ENCODE peak calls at places on chromosomes 5 and 9, in four cellular contexts. One of them, this sample, is unnamed.

GRCh38 chr5:82341325-82341724 is 63.2 kb upstream of the RPS23 start:
- DNase-seq in upper lobe of left lung: no peak
- DNase-seq in breast epithelium: no peak
- DNase-seq in suprapubic skin: no peak
- DNase-seq in this sample: no peak

GRCh38 chr5:125835293-125836172 is 587.7 kb upstream of the GRAMD2B start:
- DNase-seq in suprapubic skin: no peak
- DNase-seq in upper lobe of left lung: no peak
- DNase-seq in breast epithelium: no peak
- DNase-seq in this sample: no peak

GRCh38 chr5:159183247-159183646 is 26.1 kb downstream of the RNF145 start:
- DNase-seq in upper lobe of left lung: no peak
- DNase-seq in breast epithelium: no peak
- DNase-seq in suprapubic skin: no peak
- DNase-seq in this sample: no peak

GRCh38 chr9:92295827-92296258 is 2.3 kb upstream of the IARS1 start:
- DNase-seq in upper lobe of left lung: no peak
- DNase-seq in breast epithelium: no peak
- DNase-seq in suprapubic skin: no peak
- DNase-seq in this sample: no peak

GRCh38 chr5:39080597-39081204 is 6.5 kb upstream of the RICTOR start:
- DNase-seq in upper lobe of left lung: no peak
- DNase-seq in suprapubic skin: no peak
- DNase-seq in breast epithelium: no peak
- DNase-seq in this sample: no peak

GRCh38 chr9:121233906-121234901 is 32.5 kb upstream of the RAB14 start:
- DNase-seq in breast epithelium: no peak
- DNase-seq in suprapubic skin: no peak
- DNase-seq in upper lobe of left lung: no peak
- DNase-seq in this sample: no peak

GRCh38 chr5:173598686-173599085 is 17.8 kb downstream of the BOD1 start:
- DNase-seq in upper lobe of left lung: no peak
- DNase-seq in suprapubic skin: no peak
- DNase-seq in breast epithelium: no peak
- DNase-seq in this sample: no peak

GRCh38 chr5:113606298-113607134 is 93.0 kb downstream of the YTHDC2 start:
- DNase-seq in breast epithelium: no peak
- DNase-seq in upper lobe of left lung: no peak
- DNase-seq in suprapubic skin: no peak
- DNase-seq in this sample: no peak

GRCh38 chr9:126125577-126125976 is 201.1 kb upstream of the MVB12B start:
- DNase-seq in suprapubic skin: no peak
- DNase-seq in upper lobe of left lung: no peak
- DNase-seq in breast epithelium: peak; percentile 6
- DNase-seq in this sample: no peak

GRCh38 chr9:85536076-85536475 is 205.7 kb downstream of the AGTPBP1 start:
- DNase-seq in upper lobe of left lung: no peak
- DNase-seq in suprapubic skin: no peak
- DNase-seq in breast epithelium: peak; percentile 54
- DNase-seq in this sample: no peak

GRCh38 chr5:74649421-74649973 is 9.0 kb upstream of the ENC1 start:
- DNase-seq in suprapubic skin: no peak
- DNase-seq in upper lobe of left lung: no peak
- DNase-seq in breast epithelium: no peak
- DNase-seq in this sample: no peak

GRCh38 chr5:40877371-40877988 is 31.8 kb upstream of the C7 start:
- DNase-seq in suprapubic skin: no peak
- DNase-seq in breast epithelium: no peak
- DNase-seq in upper lobe of left lung: no peak
- DNase-seq in this sample: no peak

GRCh38 chr5:123132330-123132729 is 43.3 kb downstream of the PRDM6 start:
- DNase-seq in breast epithelium: no peak
- DNase-seq in suprapubic skin: no peak
- DNase-seq in upper lobe of left lung: no peak
- DNase-seq in this sample: no peak

GRCh38 chr9:94611638-94612068 is 18.0 kb upstream of the FBP2 start:
- DNase-seq in suprapubic skin: no peak
- DNase-seq in upper lobe of left lung: no peak
- DNase-seq in breast epithelium: no peak
- DNase-seq in this sample: no peak

GRCh38 chr9:96067004-96067403 is 191.5 kb downstream of the ERCC6L2 start:
- DNase-seq in suprapubic skin: no peak
- DNase-seq in upper lobe of left lung: peak; percentile 50
- DNase-seq in breast epithelium: no peak
- DNase-seq in this sample: no peak

GRCh38 chr9:33263936-33264472 is 504 bp downstream of the BAG1 start:
- DNase-seq in suprapubic skin: peak; percentile 86
- DNase-seq in breast epithelium: peak; percentile 31
- DNase-seq in upper lobe of left lung: no peak
- DNase-seq in this sample: no peak

GRCh38 chr9:17484906-17485305 is 94.0 kb upstream of the SH3GL2 start:
- DNase-seq in breast epithelium: no peak
- DNase-seq in upper lobe of left lung: no peak
- DNase-seq in suprapubic skin: no peak
- DNase-seq in this sample: no peak

GRCh38 chr9:34589656-34590375 is at the start of gene CNTFR:
- DNase-seq in breast epithelium: no peak
- DNase-seq in upper lobe of left lung: peak; percentile 88
- DNase-seq in suprapubic skin: no peak
- DNase-seq in this sample: no peak

GRCh38 chr5:178422400-178422775 is 167.8 kb downstream of the COL23A1 start:
- DNase-seq in suprapubic skin: no peak
- DNase-seq in upper lobe of left lung: no peak
- DNase-seq in breast epithelium: no peak
- DNase-seq in this sample: peak; percentile 92

GRCh38 chr5:151571270-151572173 is 19.6 kb downstream of the FAT2 start:
- DNase-seq in suprapubic skin: no peak
- DNase-seq in breast epithelium: no peak
- DNase-seq in upper lobe of left lung: peak; percentile 36
- DNase-seq in this sample: no peak

GRCh38 chr5:120644516-120644915 is 180.4 kb downstream of the PRR16 start:
- DNase-seq in upper lobe of left lung: no peak
- DNase-seq in suprapubic skin: no peak
- DNase-seq in breast epithelium: no peak
- DNase-seq in this sample: no peak

GRCh38 chr9:79166005-79166404 is 405.8 kb upstream of the TLE4 start:
- DNase-seq in upper lobe of left lung: no peak
- DNase-seq in breast epithelium: no peak
- DNase-seq in suprapubic skin: no peak
- DNase-seq in this sample: no peak

GRCh38 chr5:33091571-33092363 is 349.0 kb upstream of the TARS1 start:
- DNase-seq in upper lobe of left lung: no peak
- DNase-seq in suprapubic skin: no peak
- DNase-seq in breast epithelium: no peak
- DNase-seq in this sample: no peak

GRCh38 chr9:105088088-105088487 is 156.4 kb upstream of the SLC44A1 start:
- DNase-seq in breast epithelium: no peak
- DNase-seq in suprapubic skin: no peak
- DNase-seq in upper lobe of left lung: no peak
- DNase-seq in this sample: no peak

GRCh38 chr5:78953092-78953800 is 31.9 kb downstream of the ARSB start:
- DNase-seq in upper lobe of left lung: no peak
- DNase-seq in suprapubic skin: no peak
- DNase-seq in breast epithelium: no peak
- DNase-seq in this sample: no peak

GRCh38 chr5:110255194-110255593 is 471.3 kb downstream of the TMEM232 start:
- DNase-seq in breast epithelium: no peak
- DNase-seq in upper lobe of left lung: no peak
- DNase-seq in suprapubic skin: no peak
- DNase-seq in this sample: no peak

GRCh38 chr5:71887680-71888079 is 168.6 kb downstream of the CARTPT start:
- DNase-seq in breast epithelium: no peak
- DNase-seq in suprapubic skin: no peak
- DNase-seq in upper lobe of left lung: no peak
- DNase-seq in this sample: no peak

GRCh38 chr5:53874409-53874808 is 314.0 kb downstream of the NDUFS4 start:
- DNase-seq in suprapubic skin: no peak
- DNase-seq in breast epithelium: no peak
- DNase-seq in upper lobe of left lung: no peak
- DNase-seq in this sample: no peak

GRCh38 chr5:68381909-68382308 is 166.4 kb downstream of the PIK3R1 start:
- DNase-seq in breast epithelium: no peak
- DNase-seq in suprapubic skin: peak; percentile 66
- DNase-seq in upper lobe of left lung: no peak
- DNase-seq in this sample: no peak

GRCh38 chr5:30849801-30850370 is 343.6 kb upstream of the CDH6 start:
- DNase-seq in upper lobe of left lung: no peak
- DNase-seq in suprapubic skin: no peak
- DNase-seq in breast epithelium: no peak
- DNase-seq in this sample: no peak

GRCh38 chr5:65229841-65230240 is 251.9 kb downstream of the ADAMTS6 start:
- DNase-seq in suprapubic skin: no peak
- DNase-seq in breast epithelium: no peak
- DNase-seq in upper lobe of left lung: no peak
- DNase-seq in this sample: no peak

GRCh38 chr5:176727528-176727900 is 80.2 kb downstream of the TSPAN17 start:
- DNase-seq in suprapubic skin: no peak
- DNase-seq in upper lobe of left lung: no peak
- DNase-seq in breast epithelium: no peak
- DNase-seq in this sample: no peak

GRCh38 chr5:119355636-119356383 is at the start of gene TNFAIP8:
- DNase-seq in suprapubic skin: peak; percentile 75
- DNase-seq in breast epithelium: peak; percentile 31
- DNase-seq in upper lobe of left lung: peak; percentile 92
- DNase-seq in this sample: no peak
- TF ChIP-seq POLR2A in suprapubic skin: no peak
- TF ChIP-seq POLR2A in breast epithelium: no peak
- TF ChIP-seq POLR2A in upper lobe of left lung: peak; percentile 69
- TF ChIP-seq POLR2A in this sample: no peak

GRCh38 chr9:134476256-134476941 is 150.1 kb downstream of the RXRA start:
- DNase-seq in suprapubic skin: no peak
- DNase-seq in breast epithelium: no peak
- DNase-seq in upper lobe of left lung: no peak
- DNase-seq in this sample: no peak

GRCh38 chr9:134473353-134474057 is 147.2 kb downstream of the RXRA start:
- DNase-seq in upper lobe of left lung: peak; percentile 71
- DNase-seq in breast epithelium: no peak
- DNase-seq in suprapubic skin: no peak
- DNase-seq in this sample: no peak

GRCh38 chr9:134474656-134475050 is 148.4 kb downstream of the RXRA start:
- DNase-seq in breast epithelium: no peak
- DNase-seq in upper lobe of left lung: peak; percentile 24
- DNase-seq in suprapubic skin: no peak
- DNase-seq in this sample: no peak

GRCh38 chr9:134474058-134474370 is 147.8 kb downstream of the RXRA start:
- DNase-seq in suprapubic skin: no peak
- DNase-seq in upper lobe of left lung: peak; percentile 25
- DNase-seq in breast epithelium: no peak
- DNase-seq in this sample: no peak

DNA sequence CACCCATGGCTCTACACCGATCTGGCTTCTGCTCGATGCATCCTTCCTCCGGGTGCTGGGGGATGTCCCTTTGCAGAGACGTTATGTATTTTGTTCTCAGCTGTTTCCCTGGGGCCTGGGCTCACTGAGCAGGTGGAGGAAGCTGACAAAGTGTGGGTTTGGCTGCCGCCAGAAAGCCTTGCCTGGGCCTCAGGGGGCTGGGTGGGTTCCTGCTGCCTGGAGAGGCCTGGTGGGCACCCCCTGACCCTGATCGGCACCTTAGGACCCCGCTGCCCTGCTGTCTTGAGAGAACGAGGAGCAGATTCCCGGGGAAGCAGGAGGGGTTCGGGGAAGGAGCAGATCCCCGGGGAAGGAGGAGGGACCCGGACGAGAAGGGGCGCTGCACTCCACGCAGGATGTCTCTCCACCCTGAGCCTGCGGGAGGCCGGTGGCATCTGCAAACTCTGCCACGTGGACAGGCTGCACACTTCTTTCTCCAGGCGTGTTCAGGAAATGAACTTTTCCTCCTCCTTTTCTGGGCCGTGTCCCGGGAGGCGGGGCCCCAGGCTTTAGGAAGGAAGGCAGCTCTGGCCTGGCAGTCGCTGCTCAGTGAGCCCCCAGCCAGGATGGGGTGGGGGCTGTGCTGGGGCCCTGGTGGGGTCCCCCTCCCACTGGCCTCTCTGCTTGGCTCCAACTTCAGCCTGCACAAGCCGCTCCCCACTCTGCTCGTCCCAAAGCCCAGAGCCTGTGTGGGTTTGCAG is 149.0 kb downstream of the RXRA start:
- DNase-seq in suprapubic skin: no peak
- DNase-seq in breast epithelium: peak; percentile 54
- DNase-seq in upper lobe of left lung: peak; percentile 78
- DNase-seq in this sample: no peak
- TF ChIP-seq CTCF in suprapubic skin: no peak
- TF ChIP-seq CTCF in breast epithelium: no peak
- TF ChIP-seq CTCF in upper lobe of left lung: no peak
- TF ChIP-seq CTCF in this sample: no peak

GRCh38 chr5:14213813-14214585 is 70.9 kb downstream of the TRIO start:
- DNase-seq in breast epithelium: no peak
- DNase-seq in upper lobe of left lung: no peak
- DNase-seq in suprapubic skin: no peak
- DNase-seq in this sample: no peak
- TF ChIP-seq POLR2AphosphoS5 in breast epithelium: no peak
- TF ChIP-seq POLR2AphosphoS5 in upper lobe of left lung: no peak
- TF ChIP-seq POLR2AphosphoS5 in suprapubic skin: no peak
- TF ChIP-seq POLR2AphosphoS5 in this sample: no peak

GRCh38 chr5:91381774-91382492 is 1.2 kb downstream of the ARRDC3 start:
- DNase-seq in suprapubic skin: peak; percentile 76
- DNase-seq in upper lobe of left lung: no peak
- DNase-seq in breast epithelium: peak; percentile 81
- DNase-seq in this sample: no peak
- TF ChIP-seq POLR2A in suprapubic skin: no peak
- TF ChIP-seq POLR2A in upper lobe of left lung: peak; percentile 45
- TF ChIP-seq POLR2A in breast epithelium: peak; percentile 19
- TF ChIP-seq POLR2A in this sample: peak; percentile 28